ENCODE peak calls at places on chromosome 14, in five cellular contexts. V is A673, R is T-helper 17 cell, E is HEK293T, Q is NCI-H69. C is an unnamed sample.
A peak's percentile ranks its signal among the peaks of the same experiment; 100 is the strongest.

GRCh38 chr14:72651715-72652114 is 242.2 kb downstream of the DPF3 start:
- DNase-seq in V (no peak), R (no peak), E (no peak), Q (no peak), C (no peak)

GRCh38 chr14:103386632-103387329 is 1.6 kb downstream of the MARK3 start:
- DNase-seq in V (peak; percentile 33), R (no peak), E (no peak), Q (peak; percentile 32), C (no peak)

GRCh38 chr14:102097441-102098135 is 10.7 kb upstream of the HSP90AA1 start:
- DNase-seq in V (no peak), R (no peak), E (no peak), Q (no peak), C (no peak)

GRCh38 chr14:32657081-32657480 is 281.6 kb upstream of the NPAS3 start:
- DNase-seq in V (peak; percentile 45), R (no peak), E (no peak), Q (no peak), C (no peak)

GRCh38 chr14:69770559-69770958 is 3.6 kb downstream of the SRSF5 start:
- DNase-seq in V (no peak), R (no peak), E (no peak), Q (no peak), C (no peak)

GRCh38 chr14:68232643-68233055 is 413.1 kb downstream of the RAD51B start:
- DNase-seq in V (peak; percentile 60), R (no peak), E (no peak), Q (peak; percentile 70), C (peak; percentile 94)

GRCh38 chr14:91062600-91062999 is 2.2 kb upstream of the RPS6KA5 start:
- DNase-seq in V (no peak), R (no peak), E (no peak), Q (no peak), C (no peak)

GRCh38 chr14:33207467-33208015 is 268.9 kb downstream of the NPAS3 start:
- DNase-seq in V (no peak), R (no peak), E (no peak), Q (no peak), C (no peak)

GRCh38 chr14:61461808-61462275 is 140.5 kb downstream of the PRKCH start:
- DNase-seq in V (peak; percentile 80), R (no peak), E (peak; percentile 67), Q (peak; percentile 78), C (no peak)

GRCh38 chr14:91876492-91876891 is 9.2 kb upstream of the TC2N start:
- DNase-seq in V (no peak), R (no peak), E (no peak), Q (no peak), C (no peak)

GRCh38 chr14:86722612-86723253 is 1192.8 kb downstream of the FLRT2 start:
- DNase-seq in V (no peak), R (no peak), E (no peak), Q (no peak), C (no peak)

GRCh38 chr14:72845675-72846074 is 48.2 kb downstream of the DPF3 start:
- DNase-seq in V (no peak), R (no peak), E (no peak), Q (no peak), C (no peak)

GRCh38 chr14:63891148-63891964 is 38.6 kb downstream of the SYNE2 start:
- DNase-seq in V (peak; percentile 34), R (no peak), E (no peak), Q (peak; percentile 33), C (no peak)

GRCh38 chr14:100281286-100282082 is 24.8 kb downstream of the SLC25A29 start:
- DNase-seq in V (no peak), R (no peak), E (no peak), Q (no peak), C (no peak)

GRCh38 chr14:103390605-103391004 is 5.4 kb downstream of the MARK3 start:
- DNase-seq in V (no peak), R (no peak), E (no peak), Q (no peak), C (no peak)

GRCh38 chr14:60514378-60515243 is 5.7 kb downstream of the SIX6 start:
- DNase-seq in V (peak; percentile 60), R (no peak), E (peak; percentile 74), Q (peak; percentile 96), C (no peak)

GRCh38 chr14:37197421-37198272 is at the start of gene MIPOL1:
- DNase-seq in V (peak; percentile 88), R (no peak), E (peak; percentile 85), Q (peak; percentile 97), C (peak; percentile 60)

GRCh38 chr14:21868442-21869046 is 194.9 kb upstream of the OR4E1 start:
- DNase-seq in V (peak; percentile 76), R (peak; percentile 40), E (peak; percentile 68), Q (peak; percentile 46), C (no peak)

GRCh38 chr14:67583711-67584644 is 16.1 kb downstream of the PIGH start:
- DNase-seq in V (peak; percentile 41), R (no peak), E (peak; percentile 74), Q (peak; percentile 71), C (no peak)

GRCh38 chr14:23539209-23539866 is 12.2 kb downstream of the ZFHX2 start:
- DNase-seq in V (peak; percentile 59), R (no peak), E (peak; percentile 81), Q (peak; percentile 84), C (no peak)

GRCh38 chr14:67385618-67386017 is 25.5 kb downstream of the EIF2S1 start:
- DNase-seq in V (no peak), R (no peak), E (no peak), Q (no peak), C (no peak)

GRCh38 chr14:66503532-66503931 is 4.4 kb upstream of the GPHN start:
- DNase-seq in V (no peak), R (no peak), E (no peak), Q (no peak), C (no peak)

GRCh38 chr14:42911642-42912041 is 1305.0 kb downstream of the LRFN5 start:
- DNase-seq in V (peak; percentile 4), R (no peak), E (no peak), Q (peak; percentile 13), C (no peak)

GRCh38 chr14:72781476-72782181 is 112.3 kb downstream of the DPF3 start:
- DNase-seq in V (no peak), R (no peak), E (no peak), Q (no peak), C (no peak)

GRCh38 chr14:30243805-30244204 is 315.2 kb upstream of the G2E3 start:
- DNase-seq in V (no peak), R (no peak), E (no peak), Q (peak; percentile 18), C (peak; percentile 36)

GRCh38 chr14:104865069-104865630 is at the start of gene CEP170B:
- DNase-seq in V (peak; percentile 44), R (peak; percentile 45), E (peak; percentile 89), Q (peak; percentile 76), C (no peak)

GRCh38 chr14:102320033-102320660 is 601 bp downstream of the ZNF839 start:
- DNase-seq in V (peak; percentile 57), R (peak; percentile 23), E (peak; percentile 40), Q (peak; percentile 53), C (no peak)

GRCh38 chr14:33488547-33488946 is 462.3 kb downstream of the EGLN3 start:
- DNase-seq in V (no peak), R (no peak), E (no peak), Q (no peak), C (no peak)

GRCh38 chr14:68283378-68284123 is 464.0 kb downstream of the RAD51B start:
- DNase-seq in V (no peak), R (peak; percentile 39), E (no peak), Q (no peak), C (no peak)

GRCh38 chr14:102220031-102220430 is 80.3 kb downstream of the WDR20 start:
- DNase-seq in V (no peak), R (no peak), E (no peak), Q (no peak), C (no peak)

GRCh38 chr14:68178282-68178681 is 358.7 kb downstream of the RAD51B start:
- DNase-seq in V (no peak), R (no peak), E (no peak), Q (no peak), C (no peak)

GRCh38 chr14:45039390-45039789 is 44.5 kb upstream of the PRPF39 start:
- DNase-seq in V (no peak), R (no peak), E (no peak), Q (no peak), C (no peak)

GRCh38 chr14:88551094-88551870 is 3.5 kb downstream of the PTPN21 start:
- DNase-seq in V (peak; percentile 93), R (no peak), E (peak; percentile 80), Q (peak; percentile 96), C (no peak)

GRCh38 chr14:54715244-54715643 is 148.3 kb downstream of the SAMD4A start:
- DNase-seq in V (peak; percentile 43), R (no peak), E (no peak), Q (no peak), C (no peak)

GRCh38 chr14:93683241-93683640 is 105.0 kb downstream of the PRIMA1 start:
- DNase-seq in V (peak; percentile 70), R (no peak), E (peak; percentile 39), Q (peak; percentile 59), C (no peak)

C was measured in BJ.